ENCODE peak calls at places on chromosomes 7 and 10, in ten cellular contexts. C, E, W, O, K, B, N, D, I and Q are unnamed samples.

GRCh38 chr7:130951303-130951975 is 217.4 kb upstream of the KLF14 start:
- DNase-seq in C (no peak), E (no peak), W (no peak), O (no peak), K (no peak), B (no peak), N (no peak), D (no peak), I (no peak), Q (no peak)

GRCh38 chr10:120978589-120979252 is 127.6 kb downstream of the WDR11 start:
- DNase-seq in C (no peak), E (no peak), W (peak), O (no peak), K (no peak), B (no peak), N (no peak), D (no peak), I (no peak), Q (no peak)

GRCh38 chr7:489876-490275 is 29.8 kb downstream of the PDGFA start:
- DNase-seq in C (no peak), E (no peak), W (no peak), O (no peak), K (no peak), B (no peak), N (no peak), D (no peak), I (no peak), Q (no peak)

GRCh38 chr10:3107426-3107961 is 40.1 kb downstream of the PFKP start:
- DNase-seq in C (no peak), E (no peak), W (peak), O (peak), K (no peak), B (no peak), N (no peak), D (no peak), I (no peak), Q (no peak)

GRCh38 chr7:5703572-5704533 is 77.6 kb downstream of the RNF216 start:
- DNase-seq in C (no peak), E (no peak), W (no peak), O (no peak), K (no peak), B (no peak), N (no peak), D (no peak), I (no peak), Q (no peak)

GRCh38 chr10:119029613-119030420 is at the start of gene NANOS1:
- DNase-seq in C (no peak), E (no peak), W (no peak), O (no peak), K (peak), B (peak), N (peak), D (no peak), I (peak), Q (no peak)

GRCh38 chr7:21497072-21497471 is 45.8 kb upstream of the DNAH11 start:
- DNase-seq in C (no peak), E (no peak), W (peak), O (no peak), K (no peak), B (no peak), N (no peak), D (no peak), I (no peak), Q (no peak)

GRCh38 chr7:154841731-154842331 is 161.1 kb downstream of the PAXIP1 start:
- DNase-seq in C (no peak), E (no peak), W (no peak), O (no peak), K (no peak), B (no peak), N (no peak), D (peak), I (no peak), Q (peak)

GRCh38 chr7:101357433-101357832 is 5.2 kb upstream of the COL26A1 start:
- DNase-seq in C (no peak), E (no peak), W (no peak), O (no peak), K (no peak), B (no peak), N (no peak), D (no peak), I (no peak), Q (no peak)

GRCh38 chr7:100547872-100548271 is 8.9 kb downstream of the AGFG2 start:
- DNase-seq in C (no peak), E (no peak), W (no peak), O (no peak), K (no peak), B (no peak), N (no peak), D (no peak), I (peak), Q (no peak)

GRCh38 chr10:31304261-31304970 is 14.6 kb upstream of the ZEB1 start:
- DNase-seq in C (no peak), E (no peak), W (peak), O (no peak), K (no peak), B (no peak), N (no peak), D (no peak), I (no peak), Q (no peak)

GRCh38 chr10:121880842-121881423 is 46.9 kb downstream of the ATE1 start:
- DNase-seq in C (no peak), E (no peak), W (no peak), O (no peak), K (peak), B (no peak), N (no peak), D (no peak), I (no peak), Q (no peak)

GRCh38 chr10:126094537-126094936 is 198.2 kb downstream of the FANK1 start:
- DNase-seq in C (no peak), E (no peak), W (peak), O (no peak), K (no peak), B (no peak), N (no peak), D (no peak), I (no peak), Q (no peak)

GRCh38 chr10:114403545-114404161 is 649 bp downstream of the AFAP1L2 start:
- DNase-seq in C (no peak), E (no peak), W (no peak), O (no peak), K (no peak), B (no peak), N (peak), D (no peak), I (no peak), Q (no peak)

GRCh38 chr7:75772081-75773077 is at the start of gene CCL26:
- DNase-seq in C (no peak), E (no peak), W (peak), O (peak), K (no peak), B (no peak), N (no peak), D (no peak), I (no peak), Q (peak)

GRCh38 chr10:50416181-50416824 is 165.0 kb upstream of the ASAH2 start:
- DNase-seq in C (no peak), E (no peak), W (no peak), O (no peak), K (no peak), B (no peak), N (peak), D (no peak), I (peak), Q (no peak)

GRCh38 chr7:76149847-76150691 is 51.6 kb upstream of the SRRM3 start:
- DNase-seq in C (no peak), E (no peak), W (no peak), O (no peak), K (no peak), B (no peak), N (no peak), D (no peak), I (no peak), Q (no peak)

GRCh38 chr7:122013070-122013469 is 131.0 kb downstream of the AASS start:
- DNase-seq in C (no peak), E (no peak), W (peak), O (no peak), K (peak), B (no peak), N (no peak), D (no peak), I (no peak), Q (no peak)

GRCh38 chr7:81190997-81191747 is 272.3 kb upstream of the SEMA3C start:
- DNase-seq in C (no peak), E (no peak), W (peak), O (peak), K (no peak), B (no peak), N (no peak), D (no peak), I (peak), Q (no peak)

GRCh38 chr10:33410096-33410859 is 75.8 kb upstream of the NRP1 start:
- DNase-seq in C (no peak), E (no peak), W (peak), O (no peak), K (no peak), B (no peak), N (no peak), D (no peak), I (no peak), Q (no peak)

GRCh38 chr7:77453531-77453930 is 37.4 kb upstream of the GSAP start:
- DNase-seq in C (no peak), E (no peak), W (peak), O (peak), K (no peak), B (no peak), N (no peak), D (no peak), I (no peak), Q (no peak)

GRCh38 chr7:146115665-146116451 is 743 bp upstream of the CNTNAP2 start:
- DNase-seq in C (no peak), E (peak), W (peak), O (peak), K (peak), B (peak), N (no peak), D (peak), I (peak), Q (peak)

GRCh38 chr7:121301441-121302213 is 27.2 kb upstream of the WNT16 start:
- DNase-seq in C (no peak), E (no peak), W (peak), O (no peak), K (no peak), B (no peak), N (no peak), D (no peak), I (no peak), Q (no peak)

GRCh38 chr10:88802430-88802829 is at the start of gene LIPM:
- DNase-seq in C (no peak), E (no peak), W (no peak), O (no peak), K (no peak), B (no peak), N (no peak), D (no peak), I (no peak), Q (no peak)

GRCh38 chr7:128920913-128921582 is 10.5 kb upstream of the KCP start:
- DNase-seq in C (no peak), E (no peak), W (no peak), O (no peak), K (no peak), B (no peak), N (no peak), D (no peak), I (no peak), Q (peak)